ENCODE peak calls at places on chromosomes 11 and 22, in eight cellular contexts. P is activated CD4-positive, alpha-beta T cell treated with anti-CD3 and anti-CD28 coated beads, Interleukin-2, amount 10 ng/mL, durations not matched to agents 7 days and 5 days; N is heart right ventricle; T is activated CD4-positive, CD25-positive, alpha-beta regulatory T cell treated with anti-CD3 and anti-CD28 coated beads, Interleukin-2, amount 50 U/mL, for 16 hours; R is tibial nerve; A is LoVo; W is breast epithelium; U is fibroblast of pulmonary artery. S is an unnamed sample.

GRCh38 chr11:17171342-17171741 is 36.4 kb downstream of the PIK3C2A start:
- DNase-seq in P (no peak), N (no peak), T (no peak), R (no peak), A (no peak), W (no peak), U (peak), S (no peak)

GRCh38 chr11:108873305-108873704 is 208.4 kb downstream of the DDX10 start:
- DNase-seq in P (no peak), N (no peak), T (no peak), R (no peak), A (no peak), W (no peak), U (no peak), S (no peak)

GRCh38 chr22:27420817-27421361 is 380.7 kb downstream of the MN1 start:
- DNase-seq in P (no peak), N (peak), T (no peak), R (peak), A (peak), W (peak), U (peak), S (no peak)

GRCh38 chr22:45927059-45927458 is 49.9 kb downstream of the WNT7B start:
- DNase-seq in P (no peak), N (no peak), T (no peak), R (no peak), A (no peak), W (no peak), U (no peak), S (no peak)

GRCh38 chr11:533049-533585 is 2.3 kb downstream of the HRAS start:
- DNase-seq in P (no peak), N (no peak), T (no peak), R (no peak), A (no peak), W (no peak), U (no peak), S (no peak)

GRCh38 chr11:16028406-16028805 is 327.9 kb downstream of the SOX6 start:
- DNase-seq in P (no peak), N (no peak), T (no peak), R (no peak), A (no peak), W (no peak), U (peak), S (no peak)

GRCh38 chr11:88231894-88232482 is 56.7 kb upstream of the RAB38 start:
- DNase-seq in P (peak), N (no peak), T (no peak), R (no peak), A (peak), W (no peak), U (peak), S (no peak)

GRCh38 chr22:47201186-47201995 is 438.9 kb downstream of the TBC1D22A start:
- DNase-seq in P (no peak), N (no peak), T (no peak), R (peak), A (no peak), W (no peak), U (no peak), S (no peak)

GRCh38 chr11:122656073-122656630 is 630 bp downstream of the UBASH3B start:
- DNase-seq in P (peak), N (peak), T (no peak), R (peak), A (peak), W (peak), U (peak), S (no peak)

GRCh38 chr11:115548878-115549528 is 44.8 kb upstream of the CADM1 start:
- DNase-seq in P (no peak), N (no peak), T (no peak), R (no peak), A (peak), W (no peak), U (no peak), S (no peak)

GRCh38 chr11:115084191-115084590 is 405.9 kb downstream of the NXPE2 start:
- DNase-seq in P (no peak), N (no peak), T (no peak), R (no peak), A (no peak), W (no peak), U (no peak), S (no peak)

S was measured in HCT116.